ENCODE peak calls at places on chromosomes 16 and 17, in eight cellular contexts. One of them, this sample, is unnamed.

GRCh38 chr17:20993863-20994778 is 48.7 kb downstream of the USP22 start:
- DNase-seq in T-helper 17 cell: no peak
- DNase-seq in IMR-90: no peak
- DNase-seq in HS-5: no peak
- DNase-seq in stimulated activated CD4-positive, alpha-beta T cell treated with anti-CD3 and anti-CD28 coated beads, Interleukin-15, amount 100 ng/mL, for 1 hour: no peak
- DNase-seq in T-helper 2 cell: no peak
- DNase-seq in activated T-cell treated with anti-CD3 and anti-CD28 coated beads, Interleukin-2, amount 50 U/mL, for 72 hours: no peak
- DNase-seq in MV-4-11: no peak
- DNase-seq in this sample: no peak

GRCh38 chr16:85541181-85541580 is 71.9 kb upstream of the GSE1 start:
- DNase-seq in IMR-90: no peak
- DNase-seq in activated T-cell treated with anti-CD3 and anti-CD28 coated beads, Interleukin-2, amount 50 U/mL, for 72 hours: no peak
- DNase-seq in MV-4-11: no peak
- DNase-seq in T-helper 2 cell: no peak
- DNase-seq in stimulated activated CD4-positive, alpha-beta T cell treated with anti-CD3 and anti-CD28 coated beads, Interleukin-15, amount 100 ng/mL, for 1 hour: no peak
- DNase-seq in T-helper 17 cell: no peak
- DNase-seq in HS-5: no peak
- DNase-seq in this sample: no peak

GRCh38 chr16:57609541-57610401 is 18.7 kb upstream of the ADGRG1 start:
- DNase-seq in MV-4-11: no peak
- DNase-seq in T-helper 17 cell: no peak
- DNase-seq in HS-5: no peak
- DNase-seq in T-helper 2 cell: peak
- DNase-seq in activated T-cell treated with anti-CD3 and anti-CD28 coated beads, Interleukin-2, amount 50 U/mL, for 72 hours: peak
- DNase-seq in stimulated activated CD4-positive, alpha-beta T cell treated with anti-CD3 and anti-CD28 coated beads, Interleukin-15, amount 100 ng/mL, for 1 hour: no peak
- DNase-seq in IMR-90: peak
- DNase-seq in this sample: no peak

GRCh38 chr17:37648555-37648954 is 5.3 kb upstream of the DDX52 start:
- DNase-seq in T-helper 17 cell: no peak
- DNase-seq in activated T-cell treated with anti-CD3 and anti-CD28 coated beads, Interleukin-2, amount 50 U/mL, for 72 hours: no peak
- DNase-seq in IMR-90: peak
- DNase-seq in stimulated activated CD4-positive, alpha-beta T cell treated with anti-CD3 and anti-CD28 coated beads, Interleukin-15, amount 100 ng/mL, for 1 hour: no peak
- DNase-seq in T-helper 2 cell: no peak
- DNase-seq in MV-4-11: peak
- DNase-seq in HS-5: no peak
- DNase-seq in this sample: no peak

GRCh38 chr17:29608986-29609385 is 13.7 kb downstream of the CORO6 start:
- DNase-seq in T-helper 2 cell: no peak
- DNase-seq in activated T-cell treated with anti-CD3 and anti-CD28 coated beads, Interleukin-2, amount 50 U/mL, for 72 hours: no peak
- DNase-seq in stimulated activated CD4-positive, alpha-beta T cell treated with anti-CD3 and anti-CD28 coated beads, Interleukin-15, amount 100 ng/mL, for 1 hour: no peak
- DNase-seq in HS-5: no peak
- DNase-seq in T-helper 17 cell: no peak
- DNase-seq in IMR-90: no peak
- DNase-seq in MV-4-11: no peak
- DNase-seq in this sample: no peak

GRCh38 chr17:78147315-78147998 is 1.3 kb downstream of the C17orf99 start:
- DNase-seq in T-helper 2 cell: no peak
- DNase-seq in T-helper 17 cell: no peak
- DNase-seq in IMR-90: no peak
- DNase-seq in MV-4-11: no peak
- DNase-seq in stimulated activated CD4-positive, alpha-beta T cell treated with anti-CD3 and anti-CD28 coated beads, Interleukin-15, amount 100 ng/mL, for 1 hour: no peak
- DNase-seq in HS-5: no peak
- DNase-seq in activated T-cell treated with anti-CD3 and anti-CD28 coated beads, Interleukin-2, amount 50 U/mL, for 72 hours: no peak
- DNase-seq in this sample: no peak

GRCh38 chr17:29577009-29577777 is 8.7 kb downstream of the TP53I13 start:
- DNase-seq in T-helper 2 cell: no peak
- DNase-seq in stimulated activated CD4-positive, alpha-beta T cell treated with anti-CD3 and anti-CD28 coated beads, Interleukin-15, amount 100 ng/mL, for 1 hour: no peak
- DNase-seq in HS-5: no peak
- DNase-seq in T-helper 17 cell: no peak
- DNase-seq in activated T-cell treated with anti-CD3 and anti-CD28 coated beads, Interleukin-2, amount 50 U/mL, for 72 hours: no peak
- DNase-seq in MV-4-11: no peak
- DNase-seq in IMR-90: no peak
- DNase-seq in this sample: no peak

GRCh38 chr16:68665501-68665900 is 20.4 kb downstream of the CDH3 start:
- DNase-seq in T-helper 2 cell: no peak
- DNase-seq in activated T-cell treated with anti-CD3 and anti-CD28 coated beads, Interleukin-2, amount 50 U/mL, for 72 hours: no peak
- DNase-seq in stimulated activated CD4-positive, alpha-beta T cell treated with anti-CD3 and anti-CD28 coated beads, Interleukin-15, amount 100 ng/mL, for 1 hour: no peak
- DNase-seq in T-helper 17 cell: no peak
- DNase-seq in HS-5: no peak
- DNase-seq in IMR-90: no peak
- DNase-seq in MV-4-11: no peak
- DNase-seq in this sample: no peak

GRCh38 chr17:17385502-17385901 is 82.3 kb downstream of the NT5M start:
- DNase-seq in T-helper 2 cell: no peak
- DNase-seq in stimulated activated CD4-positive, alpha-beta T cell treated with anti-CD3 and anti-CD28 coated beads, Interleukin-15, amount 100 ng/mL, for 1 hour: no peak
- DNase-seq in MV-4-11: no peak
- DNase-seq in HS-5: no peak
- DNase-seq in activated T-cell treated with anti-CD3 and anti-CD28 coated beads, Interleukin-2, amount 50 U/mL, for 72 hours: no peak
- DNase-seq in IMR-90: no peak
- DNase-seq in T-helper 17 cell: no peak
- DNase-seq in this sample: no peak

GRCh38 chr16:11506816-11507305 is 79.9 kb downstream of the LITAF start:
- DNase-seq in activated T-cell treated with anti-CD3 and anti-CD28 coated beads, Interleukin-2, amount 50 U/mL, for 72 hours: no peak
- DNase-seq in MV-4-11: peak
- DNase-seq in HS-5: no peak
- DNase-seq in T-helper 2 cell: no peak
- DNase-seq in IMR-90: no peak
- DNase-seq in stimulated activated CD4-positive, alpha-beta T cell treated with anti-CD3 and anti-CD28 coated beads, Interleukin-15, amount 100 ng/mL, for 1 hour: no peak
- DNase-seq in T-helper 17 cell: no peak
- DNase-seq in this sample: no peak

GRCh38 chr16:47158991-47159390 is 15.2 kb upstream of the NETO2 start:
- DNase-seq in T-helper 2 cell: no peak
- DNase-seq in HS-5: no peak
- DNase-seq in stimulated activated CD4-positive, alpha-beta T cell treated with anti-CD3 and anti-CD28 coated beads, Interleukin-15, amount 100 ng/mL, for 1 hour: no peak
- DNase-seq in activated T-cell treated with anti-CD3 and anti-CD28 coated beads, Interleukin-2, amount 50 U/mL, for 72 hours: no peak
- DNase-seq in IMR-90: no peak
- DNase-seq in MV-4-11: no peak
- DNase-seq in T-helper 17 cell: no peak
- DNase-seq in this sample: no peak

GRCh38 chr17:83117594-83117993 is 38.2 kb downstream of the METRNL start:
- DNase-seq in IMR-90: no peak
- DNase-seq in T-helper 2 cell: no peak
- DNase-seq in HS-5: no peak
- DNase-seq in MV-4-11: peak
- DNase-seq in T-helper 17 cell: no peak
- DNase-seq in activated T-cell treated with anti-CD3 and anti-CD28 coated beads, Interleukin-2, amount 50 U/mL, for 72 hours: no peak
- DNase-seq in stimulated activated CD4-positive, alpha-beta T cell treated with anti-CD3 and anti-CD28 coated beads, Interleukin-15, amount 100 ng/mL, for 1 hour: no peak
- DNase-seq in this sample: no peak

GRCh38 chr16:70478912-70479341 is 24.5 kb downstream of the FCSK start:
- DNase-seq in IMR-90: no peak
- DNase-seq in T-helper 17 cell: no peak
- DNase-seq in T-helper 2 cell: no peak
- DNase-seq in activated T-cell treated with anti-CD3 and anti-CD28 coated beads, Interleukin-2, amount 50 U/mL, for 72 hours: no peak
- DNase-seq in MV-4-11: no peak
- DNase-seq in HS-5: no peak
- DNase-seq in stimulated activated CD4-positive, alpha-beta T cell treated with anti-CD3 and anti-CD28 coated beads, Interleukin-15, amount 100 ng/mL, for 1 hour: no peak
- DNase-seq in this sample: peak

GRCh38 chr17:65334391-65334790 is 197.2 kb downstream of the RGS9 start:
- DNase-seq in HS-5: peak
- DNase-seq in activated T-cell treated with anti-CD3 and anti-CD28 coated beads, Interleukin-2, amount 50 U/mL, for 72 hours: no peak
- DNase-seq in MV-4-11: peak
- DNase-seq in T-helper 17 cell: no peak
- DNase-seq in T-helper 2 cell: no peak
- DNase-seq in IMR-90: no peak
- DNase-seq in stimulated activated CD4-positive, alpha-beta T cell treated with anti-CD3 and anti-CD28 coated beads, Interleukin-15, amount 100 ng/mL, for 1 hour: no peak
- DNase-seq in this sample: no peak

GRCh38 chr17:39325528-39326240 is 75.7 kb downstream of the FBXL20 start:
- DNase-seq in T-helper 17 cell: no peak
- DNase-seq in IMR-90: no peak
- DNase-seq in T-helper 2 cell: no peak
- DNase-seq in activated T-cell treated with anti-CD3 and anti-CD28 coated beads, Interleukin-2, amount 50 U/mL, for 72 hours: no peak
- DNase-seq in MV-4-11: peak
- DNase-seq in HS-5: no peak
- DNase-seq in stimulated activated CD4-positive, alpha-beta T cell treated with anti-CD3 and anti-CD28 coated beads, Interleukin-15, amount 100 ng/mL, for 1 hour: no peak
- DNase-seq in this sample: no peak

GRCh38 chr16:16930309-16931000 is 540.3 kb downstream of the XYLT1 start:
- DNase-seq in T-helper 17 cell: no peak
- DNase-seq in HS-5: no peak
- DNase-seq in activated T-cell treated with anti-CD3 and anti-CD28 coated beads, Interleukin-2, amount 50 U/mL, for 72 hours: no peak
- DNase-seq in MV-4-11: no peak
- DNase-seq in T-helper 2 cell: no peak
- DNase-seq in IMR-90: no peak
- DNase-seq in stimulated activated CD4-positive, alpha-beta T cell treated with anti-CD3 and anti-CD28 coated beads, Interleukin-15, amount 100 ng/mL, for 1 hour: no peak
- DNase-seq in this sample: no peak

GRCh38 chr16:79810449-79811189 is 210.1 kb upstream of the MAF start:
- DNase-seq in activated T-cell treated with anti-CD3 and anti-CD28 coated beads, Interleukin-2, amount 50 U/mL, for 72 hours: no peak
- DNase-seq in T-helper 2 cell: no peak
- DNase-seq in HS-5: no peak
- DNase-seq in T-helper 17 cell: no peak
- DNase-seq in IMR-90: no peak
- DNase-seq in stimulated activated CD4-positive, alpha-beta T cell treated with anti-CD3 and anti-CD28 coated beads, Interleukin-15, amount 100 ng/mL, for 1 hour: no peak
- DNase-seq in MV-4-11: no peak
- DNase-seq in this sample: no peak

This sample was measured in NCI-H446 treated with DMSO at 0.1 percent for 48 hours.